ENCODE peak calls at places on chromosome 4, in four cellular contexts. L is HEK293T; D is activated CD4-positive, alpha-beta memory T cell treated with anti-CD3 and anti-CD28 coated beads, Interleukin-2, amount 10 ng/mL, durations not matched to agents 7 days and 5 days; U is NCI-H187. E is an unnamed sample.

GRCh38 chr4:180148737-180149136 is 2094.5 kb upstream of the TENM3 start:
- DNase-seq in L (no peak), D (no peak), U (no peak), E (no peak)

GRCh38 chr4:6467600-6467999 is 4.8 kb downstream of the PPP2R2C start:
- DNase-seq in L (no peak), D (peak), U (no peak), E (no peak)

GRCh38 chr4:11608992-11609391 is 180.3 kb upstream of the HS3ST1 start:
- DNase-seq in L (no peak), D (no peak), U (no peak), E (no peak)

GRCh38 chr4:70787496-70787895 is 52.2 kb downstream of the GRSF1 start:
- DNase-seq in L (no peak), D (no peak), U (no peak), E (no peak)

GRCh38 chr4:55931833-55932232 is 16.9 kb upstream of the CEP135 start:
- DNase-seq in L (no peak), D (no peak), U (no peak), E (no peak)

GRCh38 chr4:3204021-3204431 is 44.9 kb upstream of the MSANTD1 start:
- DNase-seq in L (no peak), D (no peak), U (no peak), E (no peak)

GRCh38 chr4:60531790-60532189 is 668.3 kb upstream of the ADGRL3 start:
- DNase-seq in L (no peak), D (no peak), U (no peak), E (no peak)

GRCh38 chr4:124694961-124695598 is 17.5 kb downstream of the ANKRD50 start:
- DNase-seq in L (no peak), D (no peak), U (no peak), E (no peak)

GRCh38 chr4:98484031-98484430 is 174.4 kb downstream of the TSPAN5 start:
- DNase-seq in L (no peak), D (no peak), U (no peak), E (no peak)

GRCh38 chr4:150039790-150040189 is 38.5 kb upstream of the DCLK2 start:
- DNase-seq in L (no peak), D (no peak), U (no peak), E (no peak)

GRCh38 chr4:3413217-3413671 is 28.5 kb upstream of the HGFAC start:
- DNase-seq in L (no peak), D (no peak), U (no peak), E (no peak)

GRCh38 chr4:174040287-174040686 is 243.2 kb downstream of the FBXO8 start:
- DNase-seq in L (no peak), D (no peak), U (no peak), E (no peak)

GRCh38 chr4:15043226-15043625 is 40.9 kb downstream of the CPEB2 start:
- DNase-seq in L (no peak), D (no peak), U (no peak), E (no peak)

GRCh38 chr4:146291313-146291712 is 77.0 kb downstream of the REELD1 start:
- DNase-seq in L (peak), D (no peak), U (no peak), E (no peak)